ENCODE peak calls at places on chromosomes 1 and 21, in six cellular contexts. B is tibial nerve, O is heart left ventricle, Z is PC-3, F is bronchial epithelial cell, T is dorsolateral prefrontal cortex. C is an unnamed sample.

GRCh38 chr1:204989266-204990058 is 53.5 kb upstream of the CNTN2 start:
- DNase-seq in B (peak), O (peak), Z (peak), F (peak), T (peak), C (peak)

GRCh38 chr21:21921410-21922232 is 923.4 kb downstream of the NCAM2 start:
- DNase-seq in B (no peak), O (no peak), Z (peak), F (peak), T (no peak), C (no peak)

GRCh38 chr1:117610036-117610435 is 4.2 kb downstream of the TENT5C start:
- DNase-seq in B (no peak), O (no peak), Z (no peak), F (no peak), T (no peak), C (no peak)

GRCh38 chr21:45595574-45596295 is 47.8 kb upstream of the PCBP3 start:
- DNase-seq in B (no peak), O (no peak), Z (no peak), F (no peak), T (no peak), C (peak)

GRCh38 chr1:79811173-79811572 is 804.6 kb upstream of the ADGRL4 start:
- DNase-seq in B (no peak), O (no peak), Z (peak), F (peak), T (no peak), C (no peak)

GRCh38 chr1:38677756-38678155 is 181.8 kb downstream of the RRAGC start:
- DNase-seq in B (no peak), O (no peak), Z (no peak), F (no peak), T (no peak), C (no peak)

GRCh38 chr1:38997901-38998190 is 6.8 kb downstream of the AKIRIN1 start:
- DNase-seq in B (no peak), O (no peak), Z (no peak), F (no peak), T (no peak), C (no peak)

GRCh38 chr1:16981269-16981849 is 939 bp upstream of the MFAP2 start:
- DNase-seq in B (no peak), O (no peak), Z (peak), F (peak), T (no peak), C (no peak)

GRCh38 chr1:47621483-47621882 is 183.6 kb downstream of the FOXD2 start:
- DNase-seq in B (no peak), O (peak), Z (no peak), F (no peak), T (no peak), C (no peak)

GRCh38 chr1:45325816-45326506 is 734 bp upstream of the HPDL start:
- DNase-seq in B (no peak), O (no peak), Z (no peak), F (no peak), T (no peak), C (no peak)

GRCh38 chr21:25171438-25171837 is 435.8 kb downstream of the MRPL39 start:
- DNase-seq in B (no peak), O (no peak), Z (peak), F (no peak), T (no peak), C (no peak)

GRCh38 chr1:925532-926421 is 2.1 kb downstream of the SAMD11 start:
- DNase-seq in B (no peak), O (no peak), Z (no peak), F (no peak), T (no peak), C (peak)

GRCh38 chr1:23824711-23825075 is 536 bp downstream of the HMGCL start:
- DNase-seq in B (no peak), O (no peak), Z (no peak), F (no peak), T (no peak), C (no peak)

GRCh38 chr1:221740260-221740830 is 1.5 kb downstream of the DUSP10 start:
- DNase-seq in B (no peak), O (no peak), Z (no peak), F (no peak), T (no peak), C (no peak)

GRCh38 chr1:2115922-2116341 is 65.7 kb downstream of the PRKCZ start:
- DNase-seq in B (no peak), O (no peak), Z (no peak), F (no peak), T (no peak), C (peak)

GRCh38 chr21:36799869-36800268 is 101.0 kb downstream of the SIM2 start:
- DNase-seq in B (no peak), O (no peak), Z (no peak), F (no peak), T (no peak), C (no peak)

GRCh38 chr1:194816859-194817258 is 1630.4 kb upstream of the B3GALT2 start:
- DNase-seq in B (no peak), O (no peak), Z (no peak), F (no peak), T (no peak), C (no peak)

GRCh38 chr1:6023346-6023745 is 22.3 kb upstream of the KCNAB2 start:
- DNase-seq in B (no peak), O (no peak), Z (no peak), F (no peak), T (no peak), C (no peak)

GRCh38 chr1:18922319-18922726 is 20.0 kb upstream of the ALDH4A1 start:
- DNase-seq in B (peak), O (peak), Z (peak), F (peak), T (peak), C (peak)

GRCh38 chr1:147853391-147853790 is 49.2 kb upstream of the GJA8 start:
- DNase-seq in B (no peak), O (no peak), Z (peak), F (peak), T (no peak), C (no peak)

DNA sequence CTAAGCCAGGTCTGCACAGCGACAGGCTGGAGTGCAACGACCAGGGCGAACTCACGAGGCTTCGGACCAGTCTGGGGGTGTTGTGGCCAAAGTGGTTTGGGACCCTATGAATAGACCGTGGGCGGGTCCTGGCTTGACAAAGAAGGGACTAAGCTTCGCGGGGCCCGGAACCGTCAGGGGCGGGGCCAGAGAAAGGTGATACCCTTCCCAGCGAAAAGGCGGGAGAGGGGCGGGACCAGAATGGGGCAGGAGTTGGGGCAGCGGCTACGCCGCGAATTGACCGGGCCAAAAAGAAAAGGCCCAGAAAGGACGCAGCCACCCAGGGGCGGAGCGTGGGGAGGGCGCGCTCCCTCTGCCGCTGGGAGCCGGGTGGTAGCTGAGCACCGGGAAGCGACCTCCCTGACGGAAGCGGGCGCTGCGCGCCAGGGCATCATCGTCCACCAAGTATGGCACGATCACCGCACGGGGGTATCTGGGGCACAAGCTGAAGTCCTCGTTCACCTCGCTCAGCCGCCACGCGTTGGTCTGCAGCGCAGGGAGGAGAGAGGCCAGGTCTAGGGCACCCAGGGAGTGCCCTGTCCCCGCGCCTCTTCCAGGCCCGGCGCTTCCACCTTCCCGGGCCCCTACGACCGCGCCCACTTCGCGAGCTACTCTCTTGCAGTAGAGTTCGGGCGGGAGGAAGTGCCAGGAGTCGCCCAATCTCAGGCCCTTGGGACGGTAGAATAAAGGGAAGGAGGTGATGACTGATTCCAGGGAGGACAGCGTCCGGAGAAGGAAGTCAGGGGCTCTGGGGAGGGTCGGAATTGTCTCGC is 6.7 kb upstream of the FAM167B start:
- DNase-seq in B (peak), O (peak), Z (peak), F (no peak), T (peak), C (peak)
- TF ChIP-seq CTCF in B (peak), O (peak), Z (peak), F (peak), T (peak), C (no peak)

DNA sequence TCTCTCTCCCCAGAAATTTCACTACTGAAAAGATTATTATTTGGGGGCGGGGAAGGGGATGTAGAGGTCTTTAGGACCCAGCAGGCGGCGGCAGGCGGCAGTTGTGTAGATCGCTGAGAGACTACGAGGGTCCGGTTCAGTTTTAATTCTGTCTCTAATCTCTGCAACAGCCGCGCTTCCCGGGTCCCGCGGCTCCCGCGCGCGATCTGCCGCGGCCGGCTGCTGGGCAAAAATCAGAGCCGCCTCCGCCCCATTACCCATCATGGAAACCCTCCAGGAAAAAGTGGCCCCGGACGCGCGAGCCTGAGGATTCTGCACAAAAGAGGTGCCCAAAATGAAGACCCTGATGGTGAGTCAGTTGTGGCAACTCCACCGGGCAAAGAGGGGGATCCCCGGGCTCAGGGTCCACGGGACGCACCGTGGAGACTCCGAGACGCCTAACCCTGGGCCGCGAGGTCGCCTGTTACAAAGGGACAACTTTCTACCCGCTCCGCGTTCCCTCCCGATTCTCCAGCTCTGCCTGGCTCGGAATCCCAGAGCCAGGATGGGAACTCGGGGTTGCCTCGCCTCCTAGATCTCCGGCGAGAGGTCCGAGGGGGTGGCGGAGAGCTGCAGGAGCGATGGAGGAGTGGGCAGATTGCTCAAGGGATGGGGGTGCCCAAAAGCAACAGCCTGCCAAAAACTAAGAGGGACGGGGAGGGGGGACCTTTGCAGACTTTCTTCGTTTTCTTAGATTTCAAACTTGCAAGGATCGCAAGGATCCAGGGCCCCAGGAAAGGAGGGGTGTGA is at the start of gene ST6GALNAC5:
- DNase-seq in B (no peak), O (no peak), Z (peak), F (no peak), T (peak), C (peak)
- TF ChIP-seq CTCF in B (peak), O (no peak), Z (no peak), F (no peak), T (no peak), C (peak)

DNA sequence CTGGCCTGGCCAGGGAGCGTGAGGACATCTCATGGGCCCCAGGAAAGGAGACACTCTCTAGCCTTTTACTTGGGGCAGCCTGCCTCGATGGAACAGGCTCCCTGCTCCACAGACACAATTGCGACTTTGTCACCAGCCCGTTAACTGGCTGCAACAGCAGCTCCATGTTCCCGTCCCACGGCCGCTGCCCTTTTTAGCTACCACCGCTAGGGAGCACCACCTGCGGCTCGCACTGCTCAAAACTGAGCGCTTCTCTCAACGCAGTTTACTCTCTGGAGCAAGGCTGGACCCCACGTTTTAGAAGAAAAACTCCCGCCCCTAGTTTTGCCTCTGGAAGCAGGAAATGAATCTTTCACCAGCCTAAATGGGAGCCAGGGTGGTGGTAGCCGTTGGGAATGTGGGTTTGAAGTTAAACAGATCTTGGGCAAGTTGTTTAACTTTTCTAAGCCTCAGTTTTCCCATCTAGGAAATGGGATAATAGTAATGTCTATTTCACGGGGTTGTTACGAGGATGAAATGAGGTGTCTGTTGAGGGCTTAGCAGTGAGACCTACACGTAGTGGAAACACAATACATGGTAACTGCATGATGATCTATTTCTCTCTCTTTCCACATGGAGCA is 3.5 kb upstream of the LRRC38 start:
- DNase-seq in B (no peak), O (no peak), Z (peak), F (peak), T (no peak), C (peak)
- TF ChIP-seq CTCF in B (peak), O (peak), Z (peak), F (peak), T (no peak), C (peak)

DNA sequence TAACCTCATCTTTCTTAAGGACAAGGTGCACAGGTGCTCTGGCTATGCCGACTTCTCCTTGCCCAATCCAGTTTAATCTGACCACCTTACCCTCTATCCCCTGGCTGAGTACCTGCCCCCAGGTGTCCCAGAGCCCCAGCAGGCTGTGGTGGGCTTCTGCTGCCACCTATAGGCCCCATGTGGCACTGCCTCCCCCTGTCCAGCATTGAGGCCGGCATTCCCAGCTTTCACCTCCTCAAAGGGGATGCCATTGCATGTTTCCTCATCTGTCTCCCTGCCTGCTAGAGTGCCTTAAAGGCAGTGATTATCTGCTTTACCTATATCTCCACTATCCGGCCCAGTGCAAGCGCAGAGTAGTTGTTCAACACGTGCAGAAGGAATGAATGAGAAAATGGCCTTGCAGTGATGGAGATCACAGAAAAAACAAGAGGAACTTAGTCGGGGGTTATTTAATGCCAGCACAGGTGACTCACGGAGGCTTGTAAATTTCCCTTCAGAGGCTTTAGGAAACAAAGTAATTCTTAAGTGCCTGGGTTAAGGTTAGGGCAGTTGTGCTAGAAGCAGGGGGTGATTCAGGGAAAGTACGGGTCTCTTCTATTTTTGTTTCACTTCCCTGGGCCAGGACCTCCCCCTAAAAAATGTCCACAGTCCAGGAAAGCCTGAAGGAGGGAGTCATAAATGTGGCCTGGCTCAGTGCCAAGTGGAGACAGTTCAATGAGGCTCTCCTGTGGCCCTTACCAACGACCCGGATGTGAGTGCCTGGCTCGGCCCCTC is 131.8 kb upstream of the NGF start:
- DNase-seq in B (peak), O (no peak), Z (peak), F (peak), T (peak), C (peak)
- TF ChIP-seq CTCF in B (peak), O (peak), Z (peak), F (peak), T (peak), C (peak)